ENCODE peak calls at places on chromosomes 12 and 14, in six cellular contexts. S is ovary, G is cardiac muscle cell, Y is transverse colon, N is H1, C is HCT116. F is an unnamed sample. For H3K4me1, the result is how much of the 10 kb centered on the place peaks cover.

GRCh38 chr12:76768566-76768965 is 4.7 kb downstream of the ZDHHC17 start:
- DNase-seq in S (no peak), G (no peak), Y (no peak), N (no peak), C (no peak), F (no peak)

GRCh38 chr12:29807125-29807524 is 23.4 kb upstream of the TMTC1 start:
- DNase-seq in S (no peak), G (no peak), Y (no peak), N (no peak), C (no peak), F (no peak)

GRCh38 chr12:87491089-87491488 is 538.1 kb downstream of the C12orf50 start:
- DNase-seq in S (no peak), G (no peak), Y (no peak), N (no peak), C (no peak), F (no peak)

GRCh38 chr12:127149226-127149964 is 1117.6 kb upstream of the TMEM132C start:
- DNase-seq in S (no peak), G (no peak), Y (no peak), N (no peak), C (no peak), F (no peak)

GRCh38 chr14:60981626-60982455 is 796 bp downstream of the SLC38A6 start:
- DNase-seq in S (no peak), G (peak), Y (no peak), N (no peak), C (no peak), F (peak)

GRCh38 chr14:54348001-54348611 is 48.7 kb upstream of the CDKN3 start:
- DNase-seq in S (no peak), G (peak), Y (no peak), N (no peak), C (peak), F (peak)

GRCh38 chr12:113269257-113269943 is 48.1 kb downstream of the TPCN1 start:
- DNase-seq in S (peak), G (no peak), Y (no peak), N (no peak), C (no peak), F (no peak)

GRCh38 chr12:110741371-110741770 is 1.3 kb downstream of the PPP1CC start:
- DNase-seq in S (no peak), G (no peak), Y (no peak), N (no peak), C (no peak), F (no peak)

GRCh38 chr12:29737616-29738015 is 46.1 kb downstream of the TMTC1 start:
- DNase-seq in S (no peak), G (no peak), Y (no peak), N (no peak), C (no peak), F (no peak)

GRCh38 chr12:109670647-109671046 is 43.0 kb upstream of the FAM222A start:
- DNase-seq in S (no peak), G (no peak), Y (no peak), N (no peak), C (no peak), F (peak)

GRCh38 chr12:16504200-16504599 is 101.8 kb downstream of the LMO3 start:
- DNase-seq in S (no peak), G (no peak), Y (no peak), N (no peak), C (no peak), F (no peak)

GRCh38 chr14:34872822-34873590 is 2.2 kb downstream of the BAZ1A start:
- DNase-seq in S (peak), G (peak), Y (peak), N (no peak), C (no peak), F (no peak)

GRCh38 chr14:106605548-106606448 is 1079.4 kb downstream of the TMEM121 start:
- DNase-seq in S (no peak), G (no peak), Y (peak), N (no peak), C (no peak), F (peak)

GRCh38 chr12:2359725-2360629 is 307.2 kb downstream of the CACNA1C start:
- DNase-seq in S (no peak), G (no peak), Y (no peak), N (no peak), C (no peak), F (no peak)

GRCh38 chr14:105076805-105077648 is 11.8 kb upstream of the GPR132 start:
- DNase-seq in S (no peak), G (no peak), Y (no peak), N (no peak), C (no peak), F (no peak)

GRCh38 chr14:64234877-64235651 is 59.1 kb downstream of the ESR2 start:
- DNase-seq in S (peak), G (no peak), Y (peak), N (no peak), C (no peak), F (no peak)

GRCh38 chr12:25436206-25436912 is 116.7 kb downstream of the LMNTD1 start:
- DNase-seq in S (peak), G (peak), Y (no peak), N (peak), C (peak), F (peak)

GRCh38 chr14:24145700-24146621 is at the start of gene PSME2:
- DNase-seq in S (no peak), G (no peak), Y (no peak), N (no peak), C (no peak), F (no peak)

GRCh38 chr14:68968721-68969120 is 10.4 kb downstream of the ACTN1 start:
- DNase-seq in S (no peak), G (no peak), Y (no peak), N (no peak), C (no peak), F (no peak)

GRCh38 chr12:121921106-121921505 is 2.7 kb downstream of the CFAP251 start:
- DNase-seq in S (no peak), G (no peak), Y (no peak), N (no peak), C (no peak), F (no peak)

GRCh38 chr12:76183459-76184186 is 99.1 kb upstream of the NAP1L1 start:
- DNase-seq in S (no peak), G (no peak), Y (no peak), N (no peak), C (peak), F (no peak)

GRCh38 chr12:120821878-120822277 is 82.3 kb downstream of the SPPL3 start:
- DNase-seq in S (no peak), G (no peak), Y (no peak), N (no peak), C (no peak), F (no peak)

GRCh38 chr12:69284131-69284530 is 44.8 kb downstream of the CPSF6 start:
- DNase-seq in S (peak), G (peak), Y (peak), N (peak), C (peak), F (peak)

GRCh38 chr14:58919262-58919661 is 269.2 kb upstream of the DAAM1 start:
- DNase-seq in S (no peak), G (peak), Y (no peak), N (no peak), C (no peak), F (no peak)

GRCh38 chr14:80059041-80059440 is 152.3 kb downstream of the DIO2 start:
- DNase-seq in S (no peak), G (no peak), Y (no peak), N (no peak), C (no peak), F (no peak)

GRCh38 chr12:116236148-116236731 is 41.3 kb downstream of the MED13L start:
- DNase-seq in S (no peak), G (peak), Y (peak), N (no peak), C (no peak), F (peak)

GRCh38 chr14:73789996-73790581 is 61.5 kb upstream of the PTGR2 start:
- DNase-seq in S (peak), G (no peak), Y (peak), N (no peak), C (no peak), F (no peak)

GRCh38 chr14:85142982-85143381 is 387.0 kb upstream of the FLRT2 start:
- DNase-seq in S (no peak), G (no peak), Y (no peak), N (no peak), C (no peak), F (no peak)

GRCh38 chr14:104121142-104121541 is 17.2 kb upstream of the KIF26A start:
- DNase-seq in S (no peak), G (no peak), Y (no peak), N (no peak), C (no peak), F (no peak)

GRCh38 chr12:95544756-95545155 is 6.5 kb downstream of the USP44 start:
- DNase-seq in S (no peak), G (no peak), Y (no peak), N (no peak), C (no peak), F (no peak)

DNA sequence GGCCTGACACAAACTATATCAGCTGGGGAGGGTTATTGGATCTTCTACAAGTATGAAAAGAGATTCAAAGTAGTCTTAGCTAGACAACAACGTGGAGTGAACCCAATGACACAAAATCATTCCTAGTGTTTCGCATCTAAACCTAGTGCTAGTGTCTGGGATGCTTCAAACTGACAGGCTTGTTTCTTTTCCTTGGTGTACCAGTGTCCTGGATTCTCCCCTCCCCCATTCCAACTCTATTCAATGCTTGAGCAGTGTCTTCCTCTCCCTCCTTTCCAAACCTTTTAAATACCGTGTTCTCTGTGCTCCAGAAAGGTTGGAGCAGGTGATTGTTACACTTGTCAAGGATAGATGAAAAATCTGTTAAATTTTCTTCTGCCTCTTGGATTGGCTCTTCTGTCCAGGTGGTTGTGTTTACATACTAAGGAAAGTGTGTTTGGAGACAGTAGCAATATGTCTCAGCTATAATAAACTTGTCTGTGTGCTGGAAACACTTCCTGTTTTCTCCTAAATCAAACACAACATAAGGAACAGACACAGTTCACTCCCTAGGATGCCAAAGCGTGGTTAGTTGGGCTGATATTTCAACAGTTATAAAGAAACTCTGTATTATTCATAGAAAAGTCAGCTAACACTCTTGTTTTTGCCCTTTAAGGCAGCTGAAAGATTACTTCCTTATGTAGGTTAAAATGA is 14.4 kb upstream of the GUCY2C start:
- DNase-seq in S (no peak), G (peak), Y (no peak), N (no peak), C (no peak), F (no peak)
- H3K4me3 ChIP-seq in S (no peak), G (no peak), Y (no peak), N (peak), C (no peak), F (no peak)

GRCh38 chr14:102527255-102528232 is 18.0 kb upstream of the ANKRD9 start:
- DNase-seq in S (no peak), G (no peak), Y (peak), N (no peak), C (peak), F (no peak)
- H3K4me1 ChIP-seq in S (under half), G (under half), Y (under half), N (under half), C (half or more), F (under half)

GRCh38 chr12:54300732-54301427 is at the start of gene NFE2:
- DNase-seq in S (no peak), G (peak), Y (peak), N (peak), C (no peak), F (peak)
- H3K4me3 ChIP-seq in S (no peak), G (peak), Y (no peak), N (peak), C (peak), F (peak)

GRCh38 chr12:62717636-62718035 is 217.3 kb downstream of the PPM1H start:
- DNase-seq in S (no peak), G (no peak), Y (no peak), N (no peak), C (no peak), F (peak)
- H3K4me1 ChIP-seq in S (under half), G (under half), Y (under half), N (under half), C (under half), F (under half)

DNA sequence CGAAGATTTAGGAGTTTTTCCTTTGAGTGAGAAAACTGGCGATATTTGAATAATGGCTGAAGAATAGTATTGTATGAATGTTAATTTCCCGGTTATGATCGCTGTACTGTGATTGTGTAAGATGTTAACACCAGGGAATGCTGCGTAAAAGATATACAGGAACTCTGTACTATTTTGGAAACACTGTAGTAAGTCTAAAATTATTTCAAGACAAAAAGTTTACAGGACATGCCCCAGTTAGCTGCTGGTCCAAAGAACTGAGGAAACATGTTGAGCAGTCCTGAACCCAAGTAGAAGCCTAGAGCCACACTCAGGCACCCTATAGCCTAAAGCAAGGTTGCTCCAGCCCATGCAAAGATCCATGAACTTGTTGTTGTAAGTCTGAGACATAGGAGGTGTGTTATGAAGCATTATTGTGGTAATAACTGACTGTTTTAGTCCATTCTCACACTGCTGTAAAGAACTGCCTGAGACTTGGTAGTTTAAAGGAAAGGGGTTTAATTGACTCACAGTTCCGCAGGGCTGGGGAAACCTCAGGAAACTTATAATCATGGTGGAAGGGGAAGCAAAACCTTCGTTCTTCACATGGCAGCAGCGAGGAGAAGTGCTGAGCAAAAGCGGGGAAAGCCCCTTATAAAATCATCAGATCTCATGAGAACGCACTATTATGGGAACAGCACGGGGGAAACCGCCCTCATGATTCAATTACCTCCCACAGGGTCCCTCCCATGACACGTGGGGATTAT is 99.8 kb upstream of the RESF1 start:
- DNase-seq in S (no peak), G (no peak), Y (peak), N (no peak), C (no peak), F (no peak)
- H3K4me3 ChIP-seq in S (no peak), G (no peak), Y (no peak), N (no peak), C (no peak), F (no peak)

DNA sequence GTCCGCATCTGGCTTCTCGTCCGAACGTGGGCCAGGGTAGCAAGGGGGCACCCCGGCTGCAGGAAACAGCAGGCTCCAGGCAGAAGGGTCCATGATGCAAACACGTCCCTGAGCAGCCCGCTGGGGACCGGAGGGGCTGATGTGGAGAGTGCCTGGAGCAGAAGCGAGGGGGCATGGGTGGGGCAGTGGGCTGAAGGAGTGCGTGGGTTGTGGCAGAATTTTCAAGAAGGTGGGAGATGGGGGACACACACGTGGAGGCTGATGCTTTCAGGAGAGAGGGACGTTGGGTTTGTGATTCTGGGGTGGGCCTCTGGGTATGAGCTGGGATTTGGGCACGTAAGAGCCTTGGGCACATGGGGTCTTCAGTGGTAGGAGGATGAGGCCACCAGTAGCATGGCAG is 45.6 kb upstream of the DLK1 start:
- DNase-seq in S (no peak), G (no peak), Y (no peak), N (no peak), C (no peak), F (no peak)
- H3K4me1 ChIP-seq in S (under half), G (under half), Y (under half), N (under half), C (under half), F (under half)

GRCh38 chr12:99771659-99772058 is 124.1 kb downstream of the GARIN6 start:
- DNase-seq in S (no peak), G (no peak), Y (no peak), N (no peak), C (no peak), F (no peak)
- H3K4me3 ChIP-seq in S (no peak), G (no peak), Y (no peak), N (no peak), C (no peak), F (no peak)

GRCh38 chr12:47316609-47317049 is 236.9 kb upstream of the AMIGO2 start:
- DNase-seq in S (no peak), G (no peak), Y (no peak), N (no peak), C (no peak), F (no peak)
- H3K4me1 ChIP-seq in S (under half), G (under half), Y (under half), N (under half), C (under half), F (under half)

GRCh38 chr12:51323966-51324895 is at the start of gene BIN2:
- DNase-seq in S (no peak), G (no peak), Y (peak), N (no peak), C (no peak), F (no peak)
- H3K4me3 ChIP-seq in S (no peak), G (no peak), Y (peak), N (no peak), C (no peak), F (no peak)